ENCODE peak calls at places on chromosomes 2 and 18, in five cellular contexts. K, E, X, B and Q are unnamed samples.

GRCh38 chr2:240640939-240641338 is 15.7 kb downstream of the GPR35 start:
- DNase-seq in K (no peak), E (no peak), X (no peak), B (peak), Q (peak)

GRCh38 chr18:54251606-54252400 is 17.5 kb upstream of the POLI start:
- DNase-seq in K (no peak), E (no peak), X (no peak), B (no peak), Q (no peak)

GRCh38 chr2:128354731-128355470 is 36.2 kb upstream of the HS6ST1 start:
- DNase-seq in K (no peak), E (no peak), X (no peak), B (no peak), Q (no peak)

GRCh38 chr2:64404002-64404731 is 49.8 kb upstream of the LGALSL start:
- DNase-seq in K (no peak), E (no peak), X (no peak), B (peak), Q (peak)

GRCh38 chr2:135563793-135564192 is 32.5 kb downstream of the R3HDM1 start:
- DNase-seq in K (no peak), E (peak), X (no peak), B (no peak), Q (no peak)

GRCh38 chr18:31197676-31198075 is 35.0 kb upstream of the DSC1 start:
- DNase-seq in K (no peak), E (no peak), X (no peak), B (no peak), Q (no peak)

GRCh38 chr18:28284132-28284531 is 107.2 kb upstream of the CDH2 start:
- DNase-seq in K (no peak), E (peak), X (no peak), B (no peak), Q (no peak)

GRCh38 chr2:236889081-236889780 is 196.5 kb upstream of the COPS8 start:
- DNase-seq in K (no peak), E (no peak), X (no peak), B (no peak), Q (no peak)

GRCh38 chr2:216838146-216838545 is 21.7 kb downstream of the TNP1 start:
- DNase-seq in K (no peak), E (no peak), X (no peak), B (no peak), Q (no peak)

GRCh38 chr2:64127119-64127518 is 17.1 kb downstream of the PELI1 start:
- DNase-seq in K (no peak), E (no peak), X (no peak), B (no peak), Q (no peak)

GRCh38 chr2:40332096-40332826 is 119.6 kb downstream of the SLC8A1 start:
- DNase-seq in K (no peak), E (no peak), X (no peak), B (no peak), Q (no peak)

GRCh38 chr18:60987963-60988362 is 345.3 kb upstream of the CDH20 start:
- DNase-seq in K (no peak), E (no peak), X (no peak), B (no peak), Q (no peak)

GRCh38 chr18:76448262-76449109 is 46.6 kb downstream of the ZNF516 start:
- DNase-seq in K (no peak), E (no peak), X (no peak), B (no peak), Q (no peak)

GRCh38 chr2:136056077-136056688 is 61.8 kb downstream of the CXCR4 start:
- DNase-seq in K (no peak), E (no peak), X (no peak), B (no peak), Q (no peak)

GRCh38 chr2:102336502-102336945 is 19.1 kb upstream of the IL18R1 start:
- DNase-seq in K (no peak), E (no peak), X (no peak), B (no peak), Q (no peak)

GRCh38 chr18:75208836-75209128 is 157 bp downstream of the PTGR3 start:
- DNase-seq in K (peak), E (no peak), X (no peak), B (no peak), Q (peak)

GRCh38 chr2:4066217-4066616 is 362.8 kb downstream of the DCDC2C start:
- DNase-seq in K (no peak), E (no peak), X (no peak), B (no peak), Q (no peak)

GRCh38 chr2:161373939-161374338 is 42.2 kb upstream of the TBR1 start:
- DNase-seq in K (no peak), E (no peak), X (no peak), B (no peak), Q (no peak)

GRCh38 chr2:136957044-136957443 is 191.7 kb downstream of the THSD7B start:
- DNase-seq in K (no peak), E (no peak), X (no peak), B (no peak), Q (no peak)

GRCh38 chr2:79619442-79619841 is 106.6 kb downstream of the CTNNA2 start:
- DNase-seq in K (no peak), E (no peak), X (no peak), B (no peak), Q (no peak)

GRCh38 chr2:199659207-199659606 is 191.8 kb downstream of the FTCDNL1 start:
- DNase-seq in K (no peak), E (no peak), X (no peak), B (peak), Q (peak)

GRCh38 chr2:60818272-60818671 is 62.2 kb downstream of the PAPOLG start:
- DNase-seq in K (no peak), E (no peak), X (peak), B (no peak), Q (no peak)

GRCh38 chr2:143646271-143646670 is 517.1 kb downstream of the ARHGAP15 start:
- DNase-seq in K (no peak), E (no peak), X (no peak), B (no peak), Q (no peak)